ENCODE peak calls at places on chromosomes 12 and 14, in four cellular contexts. F is suprapubic skin, Y is IMR-90, S is left lung. Z is an unnamed sample. For H3K36me3, the result is how much of the 10 kb centered on the place peaks cover.

GRCh38 chr14:106547735-106548550 is 1021.6 kb downstream of the TMEM121 start:
- DNase-seq in F (no peak), Y (no peak), S (no peak), Z (no peak)

GRCh38 chr12:32548691-32549412 is 130.2 kb upstream of the DNM1L start:
- DNase-seq in F (no peak), Y (peak), S (no peak), Z (no peak)

GRCh38 chr14:91681893-91682563 is 49.9 kb downstream of the CATSPERB start:
- DNase-seq in F (no peak), Y (no peak), S (no peak), Z (no peak)

GRCh38 chr14:63564318-63564717 is 21.1 kb upstream of the PPP2R5E start:
- DNase-seq in F (no peak), Y (no peak), S (peak), Z (no peak)

GRCh38 chr12:1918081-1918874 is at the start of gene CACNA2D4:
- DNase-seq in F (no peak), Y (no peak), S (peak), Z (no peak)

GRCh38 chr12:2581293-2582045 is 213.3 kb upstream of the FKBP4 start:
- DNase-seq in F (no peak), Y (no peak), S (no peak), Z (peak)

GRCh38 chr14:105882626-105883025 is 356.2 kb downstream of the TMEM121 start:
- DNase-seq in F (peak), Y (no peak), S (peak), Z (peak)

GRCh38 chr12:96846313-96846712 is 60.7 kb upstream of the NEDD1 start:
- DNase-seq in F (no peak), Y (no peak), S (no peak), Z (no peak)

GRCh38 chr14:34554540-34555250 is 15.2 kb upstream of the EAPP start:
- DNase-seq in F (peak), Y (peak), S (no peak), Z (peak)

GRCh38 chr14:102325791-102326345 is 6.3 kb downstream of the ZNF839 start:
- DNase-seq in F (no peak), Y (no peak), S (no peak), Z (no peak)

GRCh38 chr14:96582641-96582980 is 80.4 kb downstream of the PAPOLA start:
- DNase-seq in F (no peak), Y (no peak), S (no peak), Z (peak)

GRCh38 chr14:72721042-72721540 is 172.8 kb downstream of the DPF3 start:
- DNase-seq in F (no peak), Y (no peak), S (no peak), Z (no peak)

GRCh38 chr12:102920271-102920670 is 3.2 kb upstream of the PAH start:
- DNase-seq in F (no peak), Y (no peak), S (no peak), Z (no peak)

GRCh38 chr12:51131745-51132521 is 41.0 kb downstream of the TFCP2 start:
- DNase-seq in F (no peak), Y (no peak), S (no peak), Z (no peak)

GRCh38 chr12:110850762-110851161 is 4.0 kb downstream of the CCDC63 start:
- DNase-seq in F (no peak), Y (no peak), S (no peak), Z (no peak)

GRCh38 chr12:124236651-124237050 is 58.2 kb upstream of the RFLNA start:
- DNase-seq in F (no peak), Y (peak), S (no peak), Z (no peak)

GRCh38 chr14:39988939-39989338 is 556.7 kb upstream of the FBXO33 start:
- DNase-seq in F (no peak), Y (no peak), S (no peak), Z (no peak)

GRCh38 chr12:85765443-85765842 is 70.8 kb downstream of the RASSF9 start:
- DNase-seq in F (no peak), Y (no peak), S (no peak), Z (no peak)

GRCh38 chr12:62799126-62799736 is 135.7 kb downstream of the PPM1H start:
- DNase-seq in F (no peak), Y (peak), S (no peak), Z (no peak)

GRCh38 chr12:66742508-66743367 is 63.9 kb upstream of the GRIP1 start:
- DNase-seq in F (no peak), Y (no peak), S (no peak), Z (no peak)

GRCh38 chr14:95174184-95174804 is 17.0 kb upstream of the DICER1 start:
- DNase-seq in F (no peak), Y (peak), S (no peak), Z (no peak)

GRCh38 chr14:73168691-73169090 is 32.4 kb downstream of the PSEN1 start:
- DNase-seq in F (no peak), Y (no peak), S (no peak), Z (no peak)

GRCh38 chr12:52005903-52006703 is 643 bp upstream of the TAMALIN start:
- DNase-seq in F (peak), Y (no peak), S (peak), Z (no peak)

GRCh38 chr12:69150796-69151127 is 88.6 kb upstream of the CPSF6 start:
- DNase-seq in F (no peak), Y (no peak), S (no peak), Z (no peak)

GRCh38 chr14:24411468-24412454 is 13.0 kb downstream of the NYNRIN start:
- DNase-seq in F (no peak), Y (peak), S (no peak), Z (no peak)

GRCh38 chr12:92008345-92008744 is 137.3 kb downstream of the BTG1 start:
- DNase-seq in F (no peak), Y (no peak), S (no peak), Z (no peak)

GRCh38 chr12:112741106-112741505 is 50.4 kb upstream of the RPH3A start:
- DNase-seq in F (no peak), Y (no peak), S (no peak), Z (no peak)

GRCh38 chr12:124579921-124580517 is 12.6 kb upstream of the NCOR2 start:
- DNase-seq in F (no peak), Y (no peak), S (no peak), Z (no peak)

GRCh38 chr12:55746147-55746912 is 3.4 kb downstream of the GDF11 start:
- DNase-seq in F (no peak), Y (no peak), S (no peak), Z (no peak)

GRCh38 chr12:43255642-43256041 is 296.4 kb downstream of the ADAMTS20 start:
- DNase-seq in F (no peak), Y (no peak), S (no peak), Z (no peak)

GRCh38 chr12:124577986-124578385 is 10.6 kb upstream of the NCOR2 start:
- DNase-seq in F (no peak), Y (no peak), S (no peak), Z (no peak)

GRCh38 chr14:95353007-95353406 is 33.3 kb upstream of the CLMN start:
- DNase-seq in F (no peak), Y (no peak), S (no peak), Z (no peak)

GRCh38 chr14:101843665-101844064 is 82.2 kb downstream of the PPP2R5C start:
- DNase-seq in F (no peak), Y (no peak), S (no peak), Z (no peak)

GRCh38 chr12:32671930-32672785 is 6.9 kb upstream of the DNM1L start:
- DNase-seq in F (no peak), Y (peak), S (no peak), Z (no peak)

GRCh38 chr12:96132819-96133218 is 61.4 kb upstream of the ELK3 start:
- DNase-seq in F (no peak), Y (no peak), S (no peak), Z (no peak)

GRCh38 chr14:35155962-35156361 is 33.6 kb downstream of the PRORP start:
- DNase-seq in F (no peak), Y (peak), S (no peak), Z (no peak)

GRCh38 chr12:105205322-105206048 is 30.5 kb downstream of the APPL2 start:
- DNase-seq in F (no peak), Y (no peak), S (no peak), Z (no peak)

GRCh38 chr12:11228268-11228879 is 41.1 kb downstream of the PRB3 start:
- DNase-seq in F (no peak), Y (peak), S (no peak), Z (no peak)

GRCh38 chr14:34324363-34324795 is 137.7 kb downstream of the SPTSSA start:
- DNase-seq in F (no peak), Y (peak), S (no peak), Z (no peak)

GRCh38 chr14:71321556-71322315 is 414.5 kb downstream of the PCNX1 start:
- DNase-seq in F (no peak), Y (peak), S (no peak), Z (no peak)

GRCh38 chr12:100986595-100987547 is 192.3 kb downstream of the ANO4 start:
- DNase-seq in F (no peak), Y (peak), S (no peak), Z (no peak)

GRCh38 chr12:100984821-100985220 is 190.2 kb downstream of the ANO4 start:
- DNase-seq in F (no peak), Y (no peak), S (no peak), Z (no peak)

GRCh38 chr12:100991059-100991562 is 196.5 kb downstream of the ANO4 start:
- DNase-seq in F (no peak), Y (no peak), S (no peak), Z (no peak)

GRCh38 chr12:100988278-100988625 is 193.7 kb downstream of the ANO4 start:
- DNase-seq in F (no peak), Y (no peak), S (no peak), Z (no peak)

DNA sequence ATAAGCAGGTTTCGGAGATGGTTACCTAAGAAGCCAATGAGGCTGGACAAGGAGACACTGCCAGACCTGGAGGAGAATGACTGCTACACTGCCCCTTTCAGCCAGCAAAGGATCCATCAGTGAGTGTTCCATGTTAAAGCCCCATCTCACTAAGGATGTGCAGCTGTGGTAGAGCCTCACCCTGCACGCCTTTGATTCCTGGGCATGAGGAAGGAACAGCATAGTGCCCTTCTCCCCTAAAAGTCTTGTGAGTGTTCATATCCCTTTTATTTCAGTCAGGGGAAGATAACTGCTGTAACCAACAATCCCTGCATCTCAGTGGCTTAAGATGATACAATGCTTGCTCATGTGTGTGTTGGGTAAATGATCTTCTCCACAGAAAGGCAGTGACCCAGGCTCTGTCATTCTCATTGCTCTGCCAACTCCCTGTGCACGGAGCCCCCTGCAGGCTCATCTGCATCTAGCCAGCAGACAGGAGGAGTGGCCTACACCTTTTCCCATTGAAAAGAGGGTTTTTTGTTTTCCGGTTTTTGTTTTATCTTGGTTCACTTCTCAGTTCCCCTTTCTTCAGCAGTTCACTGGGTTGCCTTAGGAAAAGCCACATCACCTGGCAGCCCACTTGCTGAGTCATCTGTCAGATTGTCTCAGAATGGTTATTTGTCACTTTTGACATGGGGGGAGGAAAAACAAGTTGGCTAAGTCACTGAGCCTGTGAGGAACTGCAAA is 193.1 kb downstream of the ANO4 start:
- DNase-seq in F (no peak), Y (peak), S (no peak), Z (no peak)
- TF ChIP-seq CTCF in F (no peak), Y (peak), S (no peak), Z (peak)

GRCh38 chr12:76908303-76909017 is 29.6 kb upstream of the CSRP2 start:
- DNase-seq in F (no peak), Y (no peak), S (no peak), Z (no peak)

GRCh38 chr12:76914102-76914859 is 35.5 kb upstream of the CSRP2 start:
- DNase-seq in F (no peak), Y (no peak), S (no peak), Z (no peak)

GRCh38 chr12:76909290-76909689 is 30.5 kb upstream of the CSRP2 start:
- DNase-seq in F (no peak), Y (no peak), S (no peak), Z (no peak)
- H3K36me3 ChIP-seq in F (under half), Y (under half), S (under half), Z (under half)

GRCh38 chr14:60331201-60332045 is 82.4 kb downstream of the PPM1A start:
- DNase-seq in F (no peak), Y (peak), S (peak), Z (no peak)

GRCh38 chr14:60327447-60328331 is 78.7 kb downstream of the PPM1A start:
- DNase-seq in F (no peak), Y (peak), S (no peak), Z (no peak)

GRCh38 chr14:60332869-60333268 is 83.8 kb downstream of the PPM1A start:
- DNase-seq in F (no peak), Y (no peak), S (no peak), Z (no peak)

GRCh38 chr14:60328588-60328987 is 79.6 kb downstream of the PPM1A start:
- DNase-seq in F (no peak), Y (no peak), S (no peak), Z (no peak)

DNA sequence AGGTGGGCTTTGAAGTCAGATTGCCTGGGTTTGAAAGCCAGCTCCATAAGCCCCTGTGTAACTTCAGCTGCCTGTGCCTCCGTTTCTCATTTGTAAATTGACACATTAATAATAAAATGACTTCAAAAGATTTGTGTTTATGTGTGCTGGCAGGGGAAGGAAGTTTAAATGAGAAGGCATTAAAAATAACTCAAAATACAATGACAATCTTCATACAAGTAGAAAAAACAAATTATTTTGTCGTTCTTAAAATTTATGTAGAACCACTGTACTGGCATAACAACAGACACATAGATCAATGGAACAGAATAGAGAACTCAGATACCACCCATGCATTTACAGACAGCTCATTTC is 83.0 kb downstream of the PPM1A start:
- DNase-seq in F (no peak), Y (no peak), S (no peak), Z (no peak)
- H3K4me3 ChIP-seq in F (no peak), Y (no peak), S (no peak), Z (no peak)

GRCh38 chr12:107525063-107525718 is 160.4 kb upstream of the PWP1 start:
- DNase-seq in F (no peak), Y (no peak), S (no peak), Z (no peak)

GRCh38 chr12:107521826-107522355 is 163.7 kb upstream of the PWP1 start:
- DNase-seq in F (no peak), Y (no peak), S (no peak), Z (no peak)

GRCh38 chr12:107523760-107524558 is 161.6 kb upstream of the PWP1 start:
- DNase-seq in F (no peak), Y (no peak), S (no peak), Z (no peak)

GRCh38 chr12:107519906-107520859 is 165.4 kb upstream of the PWP1 start:
- DNase-seq in F (no peak), Y (no peak), S (no peak), Z (no peak)

DNA sequence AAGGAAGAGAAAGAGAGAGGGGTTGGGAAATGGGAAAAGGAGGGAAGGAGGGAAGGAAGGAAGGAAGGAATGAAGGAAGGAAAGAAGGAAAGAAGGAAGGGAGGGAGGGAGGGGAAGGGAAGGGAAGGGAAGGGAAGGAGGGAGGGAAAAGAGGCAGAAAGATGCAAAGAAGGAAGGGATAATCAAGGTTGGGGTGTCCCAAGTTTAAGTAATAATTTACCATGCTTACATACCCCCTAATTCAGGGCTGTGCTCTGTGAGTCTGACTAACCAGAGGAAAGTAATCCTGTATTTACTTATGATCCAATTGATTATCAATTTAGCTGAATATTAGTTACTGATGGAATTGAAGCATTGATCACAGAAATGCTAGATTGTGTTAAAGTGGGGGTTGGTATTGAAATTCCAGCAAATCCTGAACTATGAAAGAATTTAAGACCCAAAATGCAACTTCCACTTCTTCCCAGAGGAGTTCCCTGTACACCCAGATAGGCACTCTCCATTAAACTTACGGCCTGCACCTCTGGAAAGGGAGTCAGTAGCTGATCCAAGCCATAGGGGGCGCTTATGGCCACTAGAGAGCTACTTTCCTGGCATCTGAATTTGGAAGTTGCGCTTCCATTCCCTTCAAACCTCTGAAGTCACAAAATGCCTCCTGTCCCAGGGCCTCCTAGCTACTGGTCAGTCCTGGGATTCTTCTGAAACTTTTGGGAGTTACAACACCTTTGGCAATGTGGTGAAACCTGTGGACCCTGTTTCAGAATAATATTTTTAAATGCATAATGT is 162.7 kb upstream of the PWP1 start:
- DNase-seq in F (no peak), Y (no peak), S (no peak), Z (no peak)
- TF ChIP-seq CTCF in F (no peak), Y (peak), S (no peak), Z (no peak)

GRCh38 chr12:6199211-6199530 is 1.0 kb upstream of the CD9 start:
- DNase-seq in F (no peak), Y (no peak), S (no peak), Z (no peak)

GRCh38 chr12:6200266-6201198 is at the start of gene CD9:
- DNase-seq in F (no peak), Y (no peak), S (peak), Z (no peak)

GRCh38 chr12:6197996-6198395 is 2.2 kb upstream of the CD9 start:
- DNase-seq in F (peak), Y (no peak), S (no peak), Z (no peak)

GRCh38 chr12:6199531-6200265 is 502 bp upstream of the CD9 start:
- DNase-seq in F (no peak), Y (no peak), S (peak), Z (no peak)

DNA sequence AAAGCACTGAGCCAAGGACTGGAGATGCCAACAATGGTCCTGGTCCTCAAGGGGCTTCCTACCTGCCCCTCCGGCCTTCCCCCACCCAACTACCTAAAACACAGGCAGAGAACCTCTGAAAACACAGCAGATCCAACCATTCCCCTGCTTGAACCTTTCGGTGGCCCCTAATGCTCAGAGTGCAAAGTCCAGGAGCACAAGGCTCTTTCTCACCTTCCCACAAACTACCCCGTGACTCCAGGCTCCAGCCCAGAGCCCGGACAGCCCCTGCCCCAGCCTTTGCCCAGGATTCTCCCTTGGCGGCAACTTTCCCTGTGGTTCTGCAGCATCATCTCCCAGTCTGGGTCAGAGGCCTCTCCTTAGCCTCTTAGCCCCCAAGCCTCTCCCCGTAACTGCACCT is 1.6 kb upstream of the CD9 start:
- DNase-seq in F (no peak), Y (no peak), S (no peak), Z (no peak)
- H3K36me3 ChIP-seq in F (under half), Y (under half), S (under half), Z (under half)

DNA sequence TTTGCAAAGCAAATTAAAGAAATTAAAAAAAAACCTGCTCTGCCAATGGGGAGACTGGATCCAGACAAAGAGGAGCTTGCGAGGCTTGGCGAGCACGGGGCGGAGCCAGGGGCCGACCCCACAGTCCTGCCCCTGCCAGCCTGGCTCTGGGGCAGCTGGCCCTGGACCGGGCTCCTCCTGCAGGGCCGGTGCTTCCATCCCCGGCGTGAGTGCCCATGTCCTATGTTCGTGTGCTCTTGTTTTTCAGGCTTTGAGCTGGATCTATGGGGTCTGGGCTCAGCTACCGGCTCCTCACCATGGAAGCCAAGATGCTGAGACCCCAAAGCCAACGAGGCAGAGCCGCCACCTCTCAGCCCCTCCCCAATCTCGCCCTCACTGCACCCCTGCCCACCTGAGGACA is 176.8 kb downstream of the KIF26A start:
- DNase-seq in F (peak), Y (no peak), S (no peak), Z (no peak)
- H3K4me3 ChIP-seq in F (no peak), Y (no peak), S (no peak), Z (no peak)